ENCODE peak calls at places on chromosomes 6 and 20, in four cellular contexts. D, M, B and N are unnamed samples.

GRCh38 chr6:144384427-144384826 is 99.3 kb downstream of the UTRN start:
- DNase-seq in D (no peak), B (no peak), M (no peak), N (no peak)

GRCh38 chr6:72246926-72247325 is 360.6 kb downstream of the RIMS1 start:
- DNase-seq in B (peak; percentile 33), D (no peak), M (no peak), N (no peak)

GRCh38 chr6:137808836-137809315 is 58.2 kb upstream of the TNFAIP3 start:
- DNase-seq in B (peak; percentile 68), D (no peak), M (no peak), N (no peak)

GRCh38 chr6:41607736-41608135 is 30.5 kb upstream of the MDFI start:
- DNase-seq in D (no peak), M (no peak), B (no peak), N (no peak)

GRCh38 chr6:92479821-92480220 is 939.5 kb downstream of the EPHA7 start:
- DNase-seq in M (no peak), B (no peak), D (no peak), N (no peak)

GRCh38 chr6:132919476-132919875 is 105.1 kb downstream of the RPS12 start:
- DNase-seq in M (no peak), D (no peak), B (no peak), N (no peak)

GRCh38 chr6:111750753-111751684 is 122.2 kb downstream of the FYN start:
- DNase-seq in D (no peak), B (no peak), M (no peak), N (peak; percentile 40)

GRCh38 chr6:100101656-100102055 is 107.6 kb upstream of the MCHR2 start:
- DNase-seq in B (no peak), M (no peak), D (no peak), N (no peak)

GRCh38 chr6:3334579-3334978 is 75.8 kb downstream of the PSMG4 start:
- DNase-seq in B (no peak), D (no peak), M (no peak), N (no peak)

GRCh38 chr6:143337201-143337949 is 113.1 kb downstream of the ADAT2 start:
- DNase-seq in M (no peak), B (peak; percentile 16), D (peak; percentile 49), N (peak; percentile 95)
- TF ChIP-seq CREM in M (no peak), B (no peak), D (no peak), N (no peak)

GRCh38 chr20:45113865-45114264 is 1.1 kb downstream of the WFDC5 start:
- DNase-seq in D (no peak), M (no peak), B (no peak), N (no peak)

GRCh38 chr20:45111285-45111684 is 3.7 kb downstream of the WFDC5 start:
- DNase-seq in M (no peak), D (no peak), B (no peak), N (no peak)

GRCh38 chr20:45109634-45110033 is 5.3 kb downstream of the WFDC5 start:
- DNase-seq in D (no peak), B (peak; percentile 22), M (no peak), N (no peak)

GRCh38 chr20:45110301-45110700 is 4.7 kb downstream of the WFDC5 start:
- DNase-seq in B (no peak), M (no peak), D (no peak), N (no peak)

GRCh38 chr20:45111799-45112471 is 3.0 kb downstream of the WFDC5 start:
- DNase-seq in D (peak; percentile 43), B (peak; percentile 56), M (no peak), N (peak; percentile 52)
- TF ChIP-seq ATF2 in D (no peak), B (no peak), M (no peak), N (no peak)

GRCh38 chr6:158047563-158048323 is 66.1 kb downstream of the SYNJ2 start:
- DNase-seq in B (peak; percentile 68), M (no peak), D (no peak), N (no peak)

GRCh38 chr6:158044525-158044888 is 62.8 kb downstream of the SYNJ2 start:
- DNase-seq in B (no peak), D (no peak), M (no peak), N (no peak)

GRCh38 chr6:158047120-158047518 is 65.5 kb downstream of the SYNJ2 start:
- DNase-seq in B (no peak), M (no peak), D (no peak), N (no peak)

GRCh38 chr6:158048589-158048988 is 66.9 kb downstream of the SYNJ2 start:
- DNase-seq in B (no peak), D (no peak), M (no peak), N (no peak)

GRCh38 chr6:158046201-158047119 is 64.8 kb downstream of the SYNJ2 start:
- DNase-seq in B (no peak), D (no peak), M (no peak), N (no peak)
- TF ChIP-seq CREM in B (no peak), D (no peak), M (no peak), N (no peak)

GRCh38 chr6:21305827-21306469 is 287.6 kb upstream of the SOX4 start:
- DNase-seq in D (no peak), M (no peak), B (peak; percentile 70), N (no peak)
- TF ChIP-seq ATF2 in D (no peak), M (no peak), B (peak; percentile 57), N (no peak)

DNA sequence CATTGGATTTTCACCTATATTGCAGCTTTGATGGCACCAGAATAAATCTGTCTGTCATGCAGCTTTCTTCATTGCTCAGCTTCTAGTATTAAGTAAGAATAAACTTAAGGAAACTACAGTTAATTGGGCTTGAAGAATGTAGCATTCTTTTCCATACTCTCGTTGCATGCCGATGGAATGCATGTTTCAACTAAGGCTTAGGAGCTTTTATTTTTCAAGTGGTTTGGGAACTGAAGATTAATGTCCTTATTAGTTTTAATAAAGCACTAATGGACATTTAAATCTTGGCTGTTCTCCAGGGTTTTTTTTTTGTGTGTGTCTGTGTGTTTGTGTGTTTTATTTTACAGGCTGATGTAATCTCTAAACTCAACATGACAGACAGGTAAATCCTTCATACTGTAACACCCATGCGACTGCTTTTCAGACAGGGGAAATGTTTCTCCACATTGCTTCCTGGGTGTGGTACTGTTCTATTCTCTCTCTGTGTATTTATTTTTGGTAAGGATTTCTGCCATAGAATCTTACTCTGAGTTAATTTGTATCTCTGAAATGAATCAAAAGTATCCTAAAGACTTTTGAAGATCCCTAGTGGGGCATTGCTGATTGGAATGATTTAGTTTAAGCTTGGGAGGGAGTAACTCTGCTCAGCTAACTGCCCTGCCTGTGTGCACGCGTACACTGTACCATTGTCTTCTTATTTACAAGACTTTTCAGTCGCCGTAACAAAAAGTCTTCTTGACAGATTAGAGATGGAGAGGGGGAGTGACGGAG is 38.0 kb downstream of the SLC9A8 start:
- DNase-seq in B (no peak), M (no peak), D (no peak), N (no peak)
- TF ChIP-seq CREM in B (no peak), M (no peak), D (no peak), N (no peak)

GRCh38 chr20:57658447-57659130 is 38.4 kb upstream of the ZBP1 start:
- DNase-seq in B (no peak), M (no peak), D (no peak), N (no peak)

GRCh38 chr20:57661201-57662027 is 41.2 kb upstream of the ZBP1 start:
- DNase-seq in D (no peak), B (no peak), M (no peak), N (peak; percentile 5)

GRCh38 chr20:57659131-57659788 is 39.0 kb upstream of the ZBP1 start:
- DNase-seq in D (no peak), M (no peak), B (no peak), N (peak; percentile 9)

GRCh38 chr20:57660510-57661199 is 40.4 kb upstream of the ZBP1 start:
- DNase-seq in M (no peak), D (no peak), B (no peak), N (no peak)

GRCh38 chr20:57659789-57660509 is 39.7 kb upstream of the ZBP1 start:
- DNase-seq in D (no peak), M (no peak), B (no peak), N (peak; percentile 8)
- TF ChIP-seq ATF2 in D (no peak), M (no peak), B (no peak), N (no peak)

DNA sequence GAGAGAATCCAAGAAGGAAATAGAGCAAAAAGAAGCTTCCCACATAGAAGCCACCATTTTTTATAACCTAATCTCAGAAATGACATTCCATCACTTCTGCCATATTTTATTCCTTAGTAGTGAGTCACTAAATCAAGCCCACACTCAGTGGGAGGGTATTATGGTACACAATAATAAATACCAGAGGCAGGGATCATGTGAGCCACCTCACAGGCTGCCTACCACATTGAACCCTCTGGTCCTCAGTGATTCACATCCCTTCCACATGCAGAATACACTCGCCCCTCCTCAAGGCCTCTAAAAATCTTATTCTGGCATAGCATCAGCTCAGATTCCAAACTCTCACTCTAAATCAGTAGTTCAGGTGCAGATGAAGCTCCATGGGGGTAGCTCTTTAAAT is 49.4 kb downstream of the TMC2 start:
- DNase-seq in M (no peak), B (no peak), D (no peak), N (no peak)
- TF ChIP-seq CREM in M (no peak), B (no peak), D (no peak), N (no peak)

GRCh38 chr20:21421601-21422236 is 24.4 kb upstream of the NKX2-4 start:
- DNase-seq in M (no peak), B (no peak), D (no peak), N (no peak)

GRCh38 chr20:21430031-21430430 is 32.7 kb upstream of the NKX2-4 start:
- DNase-seq in B (no peak), M (no peak), D (no peak), N (no peak)

DNA sequence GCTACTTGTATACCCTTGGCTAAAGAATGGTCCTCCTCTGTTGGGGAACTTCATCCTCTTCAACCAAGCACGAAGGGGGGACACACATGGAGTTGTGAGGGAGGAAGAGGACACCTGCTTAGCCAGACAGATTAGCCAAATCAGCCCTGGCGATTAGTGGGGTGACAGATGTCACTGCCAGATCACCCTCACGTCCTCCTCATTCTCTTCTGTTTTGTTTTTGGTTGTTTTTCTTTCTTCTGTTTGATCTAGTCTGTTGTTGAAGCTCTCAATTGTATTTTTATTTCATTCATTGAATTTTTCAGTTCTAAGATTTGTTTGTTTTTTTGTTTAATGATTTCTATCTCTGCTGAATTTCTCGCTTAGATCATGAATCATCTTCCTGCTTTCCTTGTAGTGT is 27.5 kb upstream of the NKX2-4 start:
- DNase-seq in D (no peak), B (no peak), M (no peak), N (no peak)
- TF ChIP-seq ATF2 in D (no peak), B (no peak), M (no peak), N (no peak)